ENCODE peak calls at places on chromosome 12, in seven cellular contexts. J is cardiac muscle cell; L is retinal pigment epithelial cell; Y is epithelial cell of proximal tubule; K is SK-N-SH; P is astrocyte of the spinal cord; B is CD8-positive, alpha-beta T cell. A is an unnamed sample.
A peak's percentile ranks its signal among the peaks of the same experiment; 100 is the strongest.

GRCh38 chr12:50927766-50928224 is 24.5 kb upstream of the HIGD1C start:
- DNase-seq in B (no peak), K (no peak), Y (no peak), P (no peak), L (no peak), J (no peak), A (no peak)

GRCh38 chr12:69630191-69630590 is 19.5 kb upstream of the LRRC10 start:
- DNase-seq in Y (no peak), P (no peak), L (no peak), J (no peak), K (no peak), B (no peak), A (no peak)

GRCh38 chr12:8146416-8146771 is 10.4 kb upstream of the ZNF705A start:
- DNase-seq in L (no peak), P (no peak), K (no peak), J (no peak), Y (no peak), B (no peak), A (no peak)

GRCh38 chr12:59357811-59358210 is 238.0 kb upstream of the SLC16A7 start:
- DNase-seq in L (no peak), J (peak; percentile 5), B (no peak), P (no peak), Y (no peak), K (no peak), A (no peak)

GRCh38 chr12:105946541-105946940 is 192.2 kb downstream of the NUAK1 start:
- DNase-seq in B (no peak), Y (no peak), P (peak; percentile 80), K (no peak), L (no peak), J (peak; percentile 12), A (no peak)

GRCh38 chr12:116675339-116676107 is 62.3 kb downstream of the SPRING1 start:
- DNase-seq in Y (no peak), B (no peak), P (no peak), L (no peak), J (no peak), K (no peak), A (no peak)

GRCh38 chr12:2481346-2481745 is 313.4 kb upstream of the FKBP4 start:
- DNase-seq in L (no peak), J (no peak), P (no peak), K (no peak), Y (no peak), B (no peak), A (no peak)

GRCh38 chr12:55073043-55074022 is 52.9 kb upstream of the OR9K2 start:
- DNase-seq in J (peak; percentile 81), L (peak; percentile 31), B (peak; percentile 85), Y (peak; percentile 18), K (peak; percentile 52), P (peak; percentile 63), A (peak; percentile 25)

GRCh38 chr12:28955491-28955890 is 193.6 kb upstream of the FAR2 start:
- DNase-seq in L (no peak), J (no peak), B (no peak), K (no peak), Y (no peak), P (peak; percentile 67), A (no peak)

GRCh38 chr12:52171950-52172512 is 19.8 kb downstream of the KRT80 start:
- DNase-seq in L (no peak), K (no peak), J (no peak), P (no peak), Y (no peak), B (peak; percentile 20), A (no peak)

GRCh38 chr12:17411662-17412061 is 678.3 kb downstream of the RERGL start:
- DNase-seq in P (no peak), B (no peak), J (no peak), K (no peak), Y (no peak), L (no peak), A (no peak)

DNA sequence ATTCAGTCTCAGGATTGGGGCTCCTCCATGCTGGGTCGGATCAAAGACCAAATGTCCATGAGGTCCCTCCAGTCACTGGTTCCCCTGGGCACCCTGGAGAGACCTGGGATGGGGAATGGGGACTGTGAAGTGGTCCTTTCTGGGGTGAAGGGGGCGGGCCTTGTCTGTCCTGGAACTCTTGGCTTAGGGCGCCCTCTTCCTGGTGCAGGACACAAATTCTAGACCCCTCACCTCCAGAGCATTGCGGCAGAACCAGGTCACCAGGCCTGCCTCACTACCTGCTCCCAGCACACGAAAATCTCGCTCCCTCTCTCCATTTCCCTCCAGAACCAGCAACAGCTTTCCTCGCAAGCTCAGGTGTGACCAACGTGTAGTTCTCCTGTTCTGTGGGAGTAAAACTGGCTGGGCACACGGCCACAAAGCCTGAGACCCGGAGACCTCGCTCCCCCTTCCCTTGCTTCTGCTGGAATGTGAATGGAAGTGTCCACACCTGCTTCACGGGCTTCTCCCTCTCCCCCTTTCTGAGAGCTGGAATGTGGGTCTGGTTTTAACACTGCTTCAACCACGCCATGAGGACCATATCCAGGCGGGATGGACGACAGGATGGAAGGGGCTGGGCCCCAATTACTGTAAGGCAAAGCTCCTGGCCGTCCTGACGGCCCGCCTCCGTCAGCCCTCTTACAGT is 112.7 kb downstream of the SCARB1 start:
- DNase-seq in P (no peak), K (peak; percentile 81), J (peak; percentile 65), Y (no peak), B (no peak), L (no peak), A (no peak)
- TF ChIP-seq CTCF in P (peak; percentile 18), K (peak; percentile 52), J (peak; percentile 14), Y (peak; percentile 5), B (no peak), L (peak; percentile 49), A (peak; percentile 11)

GRCh38 chr12:111170559-111170958 is 198.3 kb downstream of the PHETA1 start:
- DNase-seq in L (no peak), P (no peak), Y (no peak), J (no peak), B (no peak), K (no peak), A (no peak)
- H3K4me3 ChIP-seq in L (no peak overlapping the region), P (no peak overlapping the region), Y (no peak overlapping the region), J (no peak overlapping the region), B (no peak overlapping the region), K (no peak overlapping the region), A (no peak overlapping the region)

GRCh38 chr12:132077322-132078100 is 66.6 kb downstream of the DDX51 start:
- DNase-seq in Y (no peak), K (no peak), L (no peak), J (no peak), P (no peak), B (no peak), A (no peak)

GRCh38 chr12:132075714-132076553 is 68.2 kb downstream of the DDX51 start:
- DNase-seq in J (no peak), K (no peak), B (no peak), P (no peak), Y (no peak), L (no peak), A (no peak)

GRCh38 chr12:132074216-132074615 is 69.9 kb downstream of the DDX51 start:
- DNase-seq in J (no peak), L (no peak), B (no peak), K (no peak), Y (no peak), P (no peak), A (no peak)

GRCh38 chr12:132078190-132078589 is 65.9 kb downstream of the DDX51 start:
- DNase-seq in Y (no peak), K (no peak), L (no peak), J (no peak), P (peak; percentile 81), B (no peak), A (no peak)

GRCh38 chr12:132075026-132075713 is 68.9 kb downstream of the DDX51 start:
- DNase-seq in B (no peak), L (no peak), Y (no peak), J (no peak), P (no peak), K (no peak), A (no peak)
- TF ChIP-seq CTCF in B (no peak), L (peak; percentile 45), Y (peak; percentile 46), J (peak; percentile 29), P (peak; percentile 44), K (peak; percentile 52), A (peak; percentile 41)

DNA sequence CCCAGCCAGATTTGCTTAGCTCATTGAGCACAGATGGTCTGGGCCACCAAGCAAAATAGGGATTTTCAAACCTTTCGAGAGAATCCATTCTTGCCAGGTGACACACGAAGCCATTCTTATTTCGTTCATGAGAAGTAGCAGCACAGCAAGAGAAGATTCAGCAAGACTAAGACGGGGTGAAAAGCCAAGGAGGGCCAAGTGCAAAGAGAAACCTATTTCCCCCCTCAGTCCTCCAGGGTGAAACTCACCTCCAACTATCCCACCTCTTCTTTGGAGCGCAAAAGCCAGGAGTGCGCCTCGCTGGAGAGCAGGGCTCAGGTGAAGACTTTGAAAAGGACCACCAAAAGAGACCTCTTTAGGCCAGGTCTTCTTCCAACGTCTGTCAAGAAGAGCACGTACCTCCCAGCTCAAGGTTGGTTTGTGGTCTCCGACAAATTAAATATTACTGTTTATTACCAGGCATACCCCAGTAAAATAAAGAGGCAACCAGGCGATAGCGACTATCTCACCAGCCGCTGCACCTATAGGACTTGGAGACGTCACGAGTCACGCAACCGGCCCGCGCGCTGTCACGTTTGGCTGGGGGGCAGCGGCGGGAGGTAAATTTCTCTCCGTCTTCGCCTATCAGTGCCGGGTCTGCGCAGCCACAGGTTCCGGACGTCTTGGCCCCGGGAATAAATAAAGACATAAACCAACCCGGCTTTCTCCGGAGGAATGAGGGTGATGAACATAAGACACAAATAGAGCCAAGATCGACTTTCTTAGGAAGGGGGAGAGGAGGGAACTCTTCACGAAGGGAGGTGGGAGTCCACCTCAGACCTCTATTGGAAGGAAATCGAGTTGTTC is 1.8 kb upstream of the TBX5 start:
- DNase-seq in B (no peak), P (no peak), J (no peak), L (no peak), Y (no peak), K (no peak), A (no peak)
- H3K4me3 ChIP-seq in B (no peak overlapping the region), P (no peak overlapping the region), J (peak overlapping the region; percentile 97), L (no peak overlapping the region), Y (no peak overlapping the region), K (no peak overlapping the region), A (no peak overlapping the region)

GRCh38 chr12:57637364-57637763 is 4.4 kb upstream of the B4GALNT1 start:
- DNase-seq in B (no peak), L (no peak), Y (no peak), P (no peak), K (no peak), J (no peak), A (no peak)
- TF ChIP-seq CTCF in B (no peak), L (no peak), Y (peak; percentile 23), P (no peak), K (no peak), J (no peak), A (no peak)

DNA sequence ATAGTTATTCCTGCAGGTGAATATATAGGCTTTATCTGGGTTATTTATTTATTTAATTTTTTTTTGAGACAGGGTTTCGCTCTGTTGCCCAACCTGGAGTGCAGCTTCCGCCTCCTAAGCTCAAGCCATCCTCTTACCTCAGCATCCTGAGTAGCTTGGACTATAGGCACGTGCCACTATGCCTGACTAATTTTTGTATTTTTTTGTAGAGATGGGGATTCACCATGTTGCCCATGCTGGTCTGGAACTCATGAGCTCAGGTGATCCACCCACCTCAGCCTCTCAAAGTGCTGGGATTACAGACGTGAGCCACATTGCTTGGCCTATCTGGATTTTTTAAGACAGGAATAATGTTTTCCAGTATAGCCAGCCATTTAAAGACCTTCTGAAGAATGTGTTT is 2.0 kb downstream of the RAN start:
- DNase-seq in L (no peak), Y (no peak), P (no peak), K (no peak), J (no peak), B (no peak), A (no peak)
- H3K4me3 ChIP-seq in L (peak overlapping the region; percentile 60), Y (peak overlapping the region; percentile 71), P (peak overlapping the region; percentile 79), K (peak overlapping the region; percentile 78), J (no peak overlapping the region), B (no peak overlapping the region), A (no peak overlapping the region)